ENCODE peak calls at places on chromosome 12, in eight cellular contexts. One of them, this sample, is unnamed. For H3K4me1, the result is how much of the 10 kb centered on the place peaks cover.

GRCh38 chr12:78530065-78530765 is 334.4 kb upstream of the SYT1 start:
- DNase-seq in tibial nerve: no peak
- DNase-seq in HCT116: no peak
- DNase-seq in testis: no peak
- DNase-seq in left ventricle myocardium inferior: no peak
- DNase-seq in colonic mucosa: no peak
- DNase-seq in CD4-positive, CD25-positive, alpha-beta regulatory T cell: no peak
- DNase-seq in CD8-positive, alpha-beta T cell: no peak
- DNase-seq in this sample: no peak

GRCh38 chr12:69066420-69067373 is 133.7 kb upstream of the CPM start:
- DNase-seq in tibial nerve: no peak
- DNase-seq in left ventricle myocardium inferior: no peak
- DNase-seq in CD4-positive, CD25-positive, alpha-beta regulatory T cell: no peak
- DNase-seq in testis: no peak
- DNase-seq in HCT116: no peak
- DNase-seq in colonic mucosa: no peak
- DNase-seq in CD8-positive, alpha-beta T cell: no peak
- DNase-seq in this sample: no peak

GRCh38 chr12:46938071-46938678 is 112.4 kb upstream of the SLC38A4 start:
- DNase-seq in CD8-positive, alpha-beta T cell: no peak
- DNase-seq in testis: no peak
- DNase-seq in HCT116: no peak
- DNase-seq in CD4-positive, CD25-positive, alpha-beta regulatory T cell: no peak
- DNase-seq in tibial nerve: no peak
- DNase-seq in colonic mucosa: no peak
- DNase-seq in left ventricle myocardium inferior: no peak
- DNase-seq in this sample: no peak

GRCh38 chr12:117098361-117099217 is 627 bp downstream of the TESC start:
- DNase-seq in colonic mucosa: no peak
- DNase-seq in HCT116: no peak
- DNase-seq in left ventricle myocardium inferior: no peak
- DNase-seq in CD8-positive, alpha-beta T cell: peak
- DNase-seq in CD4-positive, CD25-positive, alpha-beta regulatory T cell: no peak
- DNase-seq in testis: no peak
- DNase-seq in tibial nerve: no peak
- DNase-seq in this sample: peak

GRCh38 chr12:95943231-95943842 is at the start of gene AMDHD1:
- DNase-seq in testis: peak
- DNase-seq in CD4-positive, CD25-positive, alpha-beta regulatory T cell: peak
- DNase-seq in HCT116: peak
- DNase-seq in tibial nerve: peak
- DNase-seq in left ventricle myocardium inferior: peak
- DNase-seq in colonic mucosa: peak
- DNase-seq in CD8-positive, alpha-beta T cell: peak
- DNase-seq in this sample: peak

GRCh38 chr12:106138646-106139421 is at the start of gene NUAK1:
- DNase-seq in CD4-positive, CD25-positive, alpha-beta regulatory T cell: no peak
- DNase-seq in left ventricle myocardium inferior: peak
- DNase-seq in HCT116: no peak
- DNase-seq in colonic mucosa: peak
- DNase-seq in testis: peak
- DNase-seq in tibial nerve: no peak
- DNase-seq in CD8-positive, alpha-beta T cell: peak
- DNase-seq in this sample: peak

GRCh38 chr12:80019691-80020090 is 79.6 kb upstream of the OTOGL start:
- DNase-seq in colonic mucosa: no peak
- DNase-seq in HCT116: no peak
- DNase-seq in testis: no peak
- DNase-seq in CD8-positive, alpha-beta T cell: no peak
- DNase-seq in left ventricle myocardium inferior: no peak
- DNase-seq in CD4-positive, CD25-positive, alpha-beta regulatory T cell: no peak
- DNase-seq in tibial nerve: no peak
- DNase-seq in this sample: no peak

GRCh38 chr12:28239918-28240317 is 49.7 kb downstream of the CCDC91 start:
- DNase-seq in tibial nerve: no peak
- DNase-seq in left ventricle myocardium inferior: no peak
- DNase-seq in HCT116: no peak
- DNase-seq in testis: no peak
- DNase-seq in CD8-positive, alpha-beta T cell: no peak
- DNase-seq in CD4-positive, CD25-positive, alpha-beta regulatory T cell: no peak
- DNase-seq in colonic mucosa: no peak
- DNase-seq in this sample: no peak

GRCh38 chr12:131008461-131009270 is 55.0 kb downstream of the ADGRD1 start:
- DNase-seq in tibial nerve: no peak
- DNase-seq in CD4-positive, CD25-positive, alpha-beta regulatory T cell: no peak
- DNase-seq in HCT116: no peak
- DNase-seq in left ventricle myocardium inferior: no peak
- DNase-seq in colonic mucosa: no peak
- DNase-seq in testis: no peak
- DNase-seq in CD8-positive, alpha-beta T cell: no peak
- DNase-seq in this sample: no peak

GRCh38 chr12:121990692-121991603 is 30.7 kb upstream of the BCL7A start:
- DNase-seq in left ventricle myocardium inferior: no peak
- DNase-seq in tibial nerve: no peak
- DNase-seq in HCT116: no peak
- DNase-seq in CD8-positive, alpha-beta T cell: no peak
- DNase-seq in CD4-positive, CD25-positive, alpha-beta regulatory T cell: no peak
- DNase-seq in colonic mucosa: no peak
- DNase-seq in testis: no peak
- DNase-seq in this sample: no peak

GRCh38 chr12:64525461-64526160 is 73.7 kb downstream of the TBK1 start:
- DNase-seq in tibial nerve: no peak
- DNase-seq in left ventricle myocardium inferior: no peak
- DNase-seq in HCT116: no peak
- DNase-seq in testis: no peak
- DNase-seq in CD4-positive, CD25-positive, alpha-beta regulatory T cell: no peak
- DNase-seq in colonic mucosa: no peak
- DNase-seq in CD8-positive, alpha-beta T cell: no peak
- DNase-seq in this sample: no peak

GRCh38 chr12:79555006-79555925 is 135.5 kb downstream of the PAWR start:
- DNase-seq in CD8-positive, alpha-beta T cell: no peak
- DNase-seq in left ventricle myocardium inferior: no peak
- DNase-seq in CD4-positive, CD25-positive, alpha-beta regulatory T cell: no peak
- DNase-seq in colonic mucosa: no peak
- DNase-seq in tibial nerve: no peak
- DNase-seq in HCT116: peak
- DNase-seq in testis: no peak
- DNase-seq in this sample: no peak

GRCh38 chr12:45336762-45337596 is 121.1 kb downstream of the ANO6 start:
- DNase-seq in HCT116: no peak
- DNase-seq in CD8-positive, alpha-beta T cell: no peak
- DNase-seq in left ventricle myocardium inferior: no peak
- DNase-seq in tibial nerve: no peak
- DNase-seq in CD4-positive, CD25-positive, alpha-beta regulatory T cell: no peak
- DNase-seq in colonic mucosa: no peak
- DNase-seq in testis: no peak
- DNase-seq in this sample: no peak

GRCh38 chr12:65665817-65666216 is 158.5 kb upstream of the HMGA2 start:
- DNase-seq in HCT116: no peak
- DNase-seq in CD8-positive, alpha-beta T cell: no peak
- DNase-seq in tibial nerve: no peak
- DNase-seq in testis: no peak
- DNase-seq in colonic mucosa: no peak
- DNase-seq in left ventricle myocardium inferior: no peak
- DNase-seq in CD4-positive, CD25-positive, alpha-beta regulatory T cell: no peak
- DNase-seq in this sample: no peak

GRCh38 chr12:65663097-65663496 is 161.2 kb upstream of the HMGA2 start:
- DNase-seq in CD4-positive, CD25-positive, alpha-beta regulatory T cell: no peak
- DNase-seq in HCT116: no peak
- DNase-seq in testis: no peak
- DNase-seq in colonic mucosa: no peak
- DNase-seq in tibial nerve: no peak
- DNase-seq in CD8-positive, alpha-beta T cell: no peak
- DNase-seq in left ventricle myocardium inferior: no peak
- DNase-seq in this sample: no peak

GRCh38 chr12:65663648-65664047 is 160.6 kb upstream of the HMGA2 start:
- DNase-seq in tibial nerve: no peak
- DNase-seq in testis: no peak
- DNase-seq in CD4-positive, CD25-positive, alpha-beta regulatory T cell: no peak
- DNase-seq in CD8-positive, alpha-beta T cell: no peak
- DNase-seq in colonic mucosa: no peak
- DNase-seq in HCT116: no peak
- DNase-seq in left ventricle myocardium inferior: no peak
- DNase-seq in this sample: no peak

GRCh38 chr12:65666876-65667275 is 157.4 kb upstream of the HMGA2 start:
- DNase-seq in CD4-positive, CD25-positive, alpha-beta regulatory T cell: no peak
- DNase-seq in colonic mucosa: no peak
- DNase-seq in tibial nerve: no peak
- DNase-seq in testis: no peak
- DNase-seq in CD8-positive, alpha-beta T cell: no peak
- DNase-seq in HCT116: no peak
- DNase-seq in left ventricle myocardium inferior: no peak
- DNase-seq in this sample: no peak

GRCh38 chr12:65664715-65665250 is 159.5 kb upstream of the HMGA2 start:
- DNase-seq in tibial nerve: no peak
- DNase-seq in CD4-positive, CD25-positive, alpha-beta regulatory T cell: no peak
- DNase-seq in colonic mucosa: no peak
- DNase-seq in left ventricle myocardium inferior: no peak
- DNase-seq in HCT116: no peak
- DNase-seq in testis: no peak
- DNase-seq in CD8-positive, alpha-beta T cell: no peak
- DNase-seq in this sample: no peak
- H3K4me1 ChIP-seq in tibial nerve: under half
- H3K4me1 ChIP-seq in CD4-positive, CD25-positive, alpha-beta regulatory T cell: under half
- H3K4me1 ChIP-seq in colonic mucosa: under half
- H3K4me1 ChIP-seq in left ventricle myocardium inferior: under half
- H3K4me1 ChIP-seq in HCT116: under half
- H3K4me1 ChIP-seq in testis: under half
- H3K4me1 ChIP-seq in CD8-positive, alpha-beta T cell: under half
- H3K4me1 ChIP-seq in this sample: under half

DNA sequence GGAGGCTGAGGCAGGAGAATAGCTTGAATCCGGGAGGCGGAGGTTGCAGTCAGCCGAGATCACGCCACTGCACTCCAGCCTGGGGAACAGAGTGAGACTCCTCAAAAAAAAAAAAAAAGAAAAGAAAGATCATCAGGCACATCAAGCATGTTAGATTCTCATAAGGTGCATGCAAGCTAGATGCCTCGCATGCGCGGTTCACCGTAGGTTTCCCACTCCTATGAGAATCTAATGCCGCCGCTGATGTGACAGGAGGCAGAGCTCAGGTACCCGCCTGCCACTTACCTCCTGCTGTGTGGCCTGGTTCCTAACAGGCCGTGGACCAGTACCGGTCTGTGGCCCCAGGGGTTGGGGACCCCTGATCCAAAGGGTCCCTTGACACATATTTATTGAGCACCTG is 7.0 kb downstream of the ACVR1B start:
- DNase-seq in CD8-positive, alpha-beta T cell: no peak
- DNase-seq in CD4-positive, CD25-positive, alpha-beta regulatory T cell: no peak
- DNase-seq in testis: no peak
- DNase-seq in tibial nerve: no peak
- DNase-seq in colonic mucosa: no peak
- DNase-seq in HCT116: no peak
- DNase-seq in left ventricle myocardium inferior: no peak
- DNase-seq in this sample: no peak
- H3K4me1 ChIP-seq in CD8-positive, alpha-beta T cell: under half
- H3K4me1 ChIP-seq in CD4-positive, CD25-positive, alpha-beta regulatory T cell: under half
- H3K4me1 ChIP-seq in testis: under half
- H3K4me1 ChIP-seq in tibial nerve: under half
- H3K4me1 ChIP-seq in colonic mucosa: under half
- H3K4me1 ChIP-seq in HCT116: under half
- H3K4me1 ChIP-seq in left ventricle myocardium inferior: half or more
- H3K4me1 ChIP-seq in this sample: half or more

DNA sequence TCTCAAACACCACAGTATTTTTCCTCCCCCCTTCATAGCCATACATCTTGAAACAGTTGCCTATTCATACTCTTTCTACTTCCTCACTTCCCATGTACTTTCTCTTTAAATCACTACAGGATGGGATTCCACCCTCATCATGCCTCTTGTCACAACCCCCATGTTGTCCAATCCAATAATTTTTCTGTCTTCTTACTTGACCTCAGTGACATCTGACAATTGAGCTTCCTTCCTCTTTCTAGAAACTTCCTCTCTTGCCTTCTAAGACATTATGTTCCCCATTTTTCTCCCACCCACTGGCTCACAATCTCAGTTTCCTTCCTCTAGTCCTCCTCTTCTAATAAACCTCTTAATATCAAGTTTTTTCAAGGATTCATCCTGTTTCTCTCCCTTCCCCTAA is 5.3 kb downstream of the C2CD5 start:
- DNase-seq in CD8-positive, alpha-beta T cell: no peak
- DNase-seq in left ventricle myocardium inferior: no peak
- DNase-seq in CD4-positive, CD25-positive, alpha-beta regulatory T cell: no peak
- DNase-seq in testis: no peak
- DNase-seq in HCT116: no peak
- DNase-seq in tibial nerve: no peak
- DNase-seq in colonic mucosa: no peak
- DNase-seq in this sample: no peak
- H3K4me1 ChIP-seq in CD8-positive, alpha-beta T cell: under half
- H3K4me1 ChIP-seq in left ventricle myocardium inferior: half or more
- H3K4me1 ChIP-seq in CD4-positive, CD25-positive, alpha-beta regulatory T cell: half or more
- H3K4me1 ChIP-seq in testis: under half
- H3K4me1 ChIP-seq in HCT116: under half
- H3K4me1 ChIP-seq in tibial nerve: under half
- H3K4me1 ChIP-seq in colonic mucosa: under half
- H3K4me1 ChIP-seq in this sample: half or more

GRCh38 chr12:65878540-65878939 is 54.3 kb downstream of the HMGA2 start:
- DNase-seq in left ventricle myocardium inferior: no peak
- DNase-seq in tibial nerve: no peak
- DNase-seq in CD8-positive, alpha-beta T cell: no peak
- DNase-seq in HCT116: no peak
- DNase-seq in colonic mucosa: no peak
- DNase-seq in CD4-positive, CD25-positive, alpha-beta regulatory T cell: no peak
- DNase-seq in testis: no peak
- DNase-seq in this sample: no peak

GRCh38 chr12:65871865-65872645 is 47.8 kb downstream of the HMGA2 start:
- DNase-seq in colonic mucosa: no peak
- DNase-seq in tibial nerve: no peak
- DNase-seq in CD4-positive, CD25-positive, alpha-beta regulatory T cell: no peak
- DNase-seq in left ventricle myocardium inferior: no peak
- DNase-seq in HCT116: no peak
- DNase-seq in testis: no peak
- DNase-seq in CD8-positive, alpha-beta T cell: no peak
- DNase-seq in this sample: no peak

GRCh38 chr12:65876898-65877721 is 52.8 kb downstream of the HMGA2 start:
- DNase-seq in CD4-positive, CD25-positive, alpha-beta regulatory T cell: no peak
- DNase-seq in testis: no peak
- DNase-seq in HCT116: no peak
- DNase-seq in tibial nerve: no peak
- DNase-seq in colonic mucosa: no peak
- DNase-seq in left ventricle myocardium inferior: no peak
- DNase-seq in CD8-positive, alpha-beta T cell: no peak
- DNase-seq in this sample: no peak

GRCh38 chr12:65877836-65878235 is 53.6 kb downstream of the HMGA2 start:
- DNase-seq in colonic mucosa: no peak
- DNase-seq in CD4-positive, CD25-positive, alpha-beta regulatory T cell: no peak
- DNase-seq in left ventricle myocardium inferior: no peak
- DNase-seq in CD8-positive, alpha-beta T cell: no peak
- DNase-seq in testis: no peak
- DNase-seq in HCT116: no peak
- DNase-seq in tibial nerve: no peak
- DNase-seq in this sample: no peak

DNA sequence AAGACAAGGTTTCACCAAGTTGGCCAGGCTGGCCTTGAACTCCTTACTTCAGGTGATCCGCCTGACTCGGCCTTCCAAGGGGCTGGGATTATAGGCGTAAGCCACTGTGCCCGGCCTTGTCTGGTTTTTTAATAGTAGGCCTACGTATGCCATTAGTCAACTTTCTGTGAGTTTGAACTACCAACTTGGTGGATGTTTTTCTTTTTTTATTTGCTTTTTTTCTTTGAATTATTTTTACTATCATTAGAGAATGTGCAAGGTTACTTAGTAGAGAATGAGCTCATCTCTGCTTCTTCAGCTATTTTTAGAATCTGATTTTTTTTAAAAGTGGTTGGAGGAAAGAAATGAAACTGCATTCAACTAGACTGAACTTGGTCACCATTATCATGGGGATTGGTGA is 51.4 kb downstream of the HMGA2 start:
- DNase-seq in colonic mucosa: no peak
- DNase-seq in left ventricle myocardium inferior: no peak
- DNase-seq in HCT116: no peak
- DNase-seq in testis: no peak
- DNase-seq in tibial nerve: no peak
- DNase-seq in CD4-positive, CD25-positive, alpha-beta regulatory T cell: no peak
- DNase-seq in CD8-positive, alpha-beta T cell: no peak
- DNase-seq in this sample: no peak
- H3K4me1 ChIP-seq in colonic mucosa: under half
- H3K4me1 ChIP-seq in left ventricle myocardium inferior: under half
- H3K4me1 ChIP-seq in HCT116: half or more
- H3K4me1 ChIP-seq in testis: under half
- H3K4me1 ChIP-seq in tibial nerve: under half
- H3K4me1 ChIP-seq in CD4-positive, CD25-positive, alpha-beta regulatory T cell: under half
- H3K4me1 ChIP-seq in CD8-positive, alpha-beta T cell: under half
- H3K4me1 ChIP-seq in this sample: under half